ENCODE peak calls at places on chromosomes 5 and 9, in six cellular contexts. M is H1, W is GM12878, N is HepG2, F is K562, X is SK-N-SH. E is an unnamed sample.
A peak's percentile ranks its signal among the peaks of the same experiment; 100 is the strongest.

GRCh38 chr9:5870691-5871090 is 20.0 kb upstream of the MLANA start:
- DNase-seq in X (no peak), N (no peak), W (no peak), F (no peak), M (no peak), E (no peak)

GRCh38 chr9:126451316-126451885 is 124.8 kb downstream of the MVB12B start:
- DNase-seq in N (no peak), X (no peak), W (no peak), F (no peak), M (no peak), E (no peak)

GRCh38 chr5:115100556-115100955 is 69.2 kb downstream of the TRIM36 start:
- DNase-seq in N (no peak), M (no peak), W (no peak), F (no peak), X (no peak), E (no peak)

GRCh38 chr9:82490019-82490499 is 501.5 kb downstream of the SPATA31D1 start:
- DNase-seq in F (no peak), N (no peak), M (no peak), W (no peak), X (no peak), E (no peak)

GRCh38 chr5:174101331-174101730 is 55.8 kb downstream of the NSG2 start:
- DNase-seq in F (no peak), W (no peak), N (no peak), X (no peak), M (no peak), E (no peak)

GRCh38 chr9:27529316-27530278 is at the start of gene MOB3B:
- DNase-seq in X (peak; percentile 93), M (no peak), F (peak; percentile 50), N (peak; percentile 31), W (no peak), E (peak; percentile 65)

GRCh38 chr5:140925806-140926205 is 293 bp upstream of the PCDHAC1 start:
- DNase-seq in X (no peak), M (no peak), W (no peak), N (no peak), F (no peak), E (no peak)

GRCh38 chr9:91913096-91913495 is 36.9 kb downstream of the ROR2 start:
- DNase-seq in W (no peak), F (no peak), M (no peak), X (no peak), N (no peak), E (no peak)

GRCh38 chr5:67165524-67166459 is 30.8 kb downstream of the CD180 start:
- DNase-seq in M (peak; percentile 64), F (peak; percentile 18), W (no peak), N (no peak), X (peak; percentile 41), E (peak; percentile 82)

GRCh38 chr5:141780240-141780951 is 97.8 kb downstream of the PCDH1 start:
- DNase-seq in X (no peak), F (no peak), W (no peak), M (no peak), N (no peak), E (no peak)

GRCh38 chr5:59039296-59040006 is 456.6 kb downstream of the RAB3C start:
- DNase-seq in W (no peak), M (no peak), F (no peak), N (no peak), X (peak; percentile 87), E (no peak)

GRCh38 chr5:79229357-79230174 is 6.4 kb upstream of the JMY start:
- DNase-seq in N (no peak), W (peak; percentile 69), X (peak; percentile 23), F (no peak), M (no peak), E (no peak)

GRCh38 chr5:76521240-76521758 is 101.9 kb downstream of the F2RL2 start:
- DNase-seq in X (no peak), M (no peak), F (no peak), N (no peak), W (no peak), E (no peak)

GRCh38 chr5:178673801-178674200 is 47.0 kb upstream of the CLK4 start:
- DNase-seq in N (no peak), W (no peak), M (no peak), X (no peak), F (no peak), E (no peak)

GRCh38 chr9:104346645-104347175 is 157.4 kb upstream of the OR13F1 start:
- DNase-seq in M (no peak), X (no peak), F (no peak), W (no peak), N (no peak), E (no peak)

GRCh38 chr5:74356009-74356695 is 284.4 kb downstream of the ENC1 start:
- DNase-seq in W (no peak), M (no peak), F (no peak), N (no peak), X (no peak), E (no peak)

GRCh38 chr9:128627906-128628305 is 28.7 kb downstream of the DYNC2I2 start:
- DNase-seq in X (peak; percentile 20), W (no peak), N (no peak), M (no peak), F (no peak), E (no peak)

GRCh38 chr5:121189569-121190305 is 661.9 kb upstream of the FTMT start:
- DNase-seq in F (no peak), M (no peak), X (peak; percentile 6), N (no peak), W (no peak), E (peak; percentile 19)

GRCh38 chr5:64923151-64923685 is 154.5 kb downstream of the CWC27 start:
- DNase-seq in N (no peak), M (no peak), F (no peak), X (no peak), W (no peak), E (no peak)

GRCh38 chr9:12766357-12766756 is 8.5 kb upstream of the LURAP1L start:
- DNase-seq in W (no peak), N (no peak), M (no peak), F (no peak), X (no peak), E (no peak)

GRCh38 chr5:80569086-80569960 is 757 bp downstream of the ANKRD34B start:
- DNase-seq in X (peak; percentile 64), W (no peak), F (no peak), N (no peak), M (no peak), E (no peak)

GRCh38 chr9:35696520-35697215 is 6.9 kb upstream of the TPM2 start:
- DNase-seq in W (no peak), M (no peak), N (peak; percentile 59), X (peak; percentile 85), F (peak; percentile 59), E (peak; percentile 80)

GRCh38 chr9:83422512-83422911 is 115.7 kb downstream of the FRMD3 start:
- DNase-seq in X (no peak), W (no peak), F (no peak), M (no peak), N (no peak), E (no peak)

GRCh38 chr5:175686826-175687225 is 29.0 kb downstream of the HRH2 start:
- DNase-seq in N (no peak), W (no peak), F (no peak), X (no peak), M (no peak), E (no peak)

GRCh38 chr5:31755299-31756053 is 116.5 kb downstream of the PDZD2 start:
- DNase-seq in X (peak; percentile 29), M (no peak), N (no peak), W (no peak), F (no peak), E (no peak)

GRCh38 chr5:6394429-6395101 is 16.2 kb upstream of the MED10 start:
- DNase-seq in M (no peak), W (no peak), F (no peak), N (no peak), X (no peak), E (no peak)

GRCh38 chr9:23492126-23493002 is 333.7 kb downstream of the ELAVL2 start:
- DNase-seq in M (peak; percentile 15), N (peak; percentile 31), X (peak; percentile 46), W (no peak), F (no peak), E (peak; percentile 47)

GRCh38 chr5:149938791-149939358 is 5.7 kb downstream of the PDE6A start:
- DNase-seq in N (no peak), M (no peak), W (no peak), F (no peak), X (no peak), E (peak; percentile 94)

GRCh38 chr5:149941795-149942194 is 2.8 kb downstream of the PDE6A start:
- DNase-seq in X (no peak), N (no peak), W (no peak), M (no peak), F (no peak), E (no peak)

GRCh38 chr5:149939572-149939971 is 5.0 kb downstream of the PDE6A start:
- DNase-seq in F (no peak), N (no peak), W (no peak), M (no peak), X (no peak), E (peak; percentile 29)

GRCh38 chr5:149940941-149941644 is 3.5 kb downstream of the PDE6A start:
- DNase-seq in X (no peak), F (no peak), W (no peak), N (peak; percentile 35), M (no peak), E (no peak)

GRCh38 chr5:149940077-149940574 is 4.5 kb downstream of the PDE6A start:
- DNase-seq in W (no peak), N (no peak), M (no peak), X (no peak), F (no peak), E (no peak)
- TF ChIP-seq CHD2 in W (no peak), N (no peak), M (no peak), X (no peak), F (no peak), E (no peak)

GRCh38 chr9:137167752-137168574 is 1.9 kb downstream of the LRRC26 start:
- DNase-seq in F (peak; percentile 87), M (no peak), X (peak; percentile 82), W (no peak), N (no peak), E (no peak)
- TF ChIP-seq CHD2 in F (no peak), M (no peak), X (no peak), W (no peak), N (no peak), E (no peak)

GRCh38 chr5:33257807-33258491 is 182.8 kb upstream of the TARS1 start:
- DNase-seq in X (no peak), W (no peak), N (no peak), F (no peak), M (no peak), E (peak; percentile 17)
- TF ChIP-seq CHD2 in X (no peak), W (no peak), N (no peak), F (no peak), M (no peak), E (no peak)

GRCh38 chr9:70949239-70949638 is 172.2 kb downstream of the TRPM3 start:
- DNase-seq in N (no peak), W (no peak), M (no peak), F (no peak), X (no peak), E (no peak)

GRCh38 chr9:70947086-70947485 is 174.3 kb downstream of the TRPM3 start:
- DNase-seq in N (no peak), W (no peak), X (no peak), F (no peak), M (no peak), E (no peak)

GRCh38 chr9:70947519-70947918 is 173.9 kb downstream of the TRPM3 start:
- DNase-seq in M (no peak), W (no peak), X (no peak), N (no peak), F (no peak), E (no peak)

GRCh38 chr9:70948744-70949143 is 172.7 kb downstream of the TRPM3 start:
- DNase-seq in N (no peak), F (no peak), X (no peak), M (no peak), W (no peak), E (no peak)

GRCh38 chr9:70945301-70945700 is 176.1 kb downstream of the TRPM3 start:
- DNase-seq in F (no peak), W (no peak), M (no peak), X (no peak), N (no peak), E (no peak)
- TF ChIP-seq CHD2 in F (no peak), W (no peak), M (no peak), X (no peak), N (no peak), E (no peak)

E was measured in A549.